ENCODE peak calls at places on chromosome 19, in seven cellular contexts. X, I, M, A, S, C and D are unnamed samples.

GRCh38 chr19:13847033-13847899 is 29.7 kb upstream of the NANOS3 start:
- DNase-seq in C (peak; percentile 92), I (peak; percentile 94), A (peak; percentile 94), X (peak; percentile 84), M (peak; percentile 82), S (peak; percentile 92), D (peak; percentile 85)

GRCh38 chr19:48900477-48901452 is 653 bp downstream of the NUCB1 start:
- DNase-seq in A (no peak), M (peak; percentile 17), C (peak; percentile 31), X (peak; percentile 29), S (no peak), I (peak; percentile 53), D (peak; percentile 48)

GRCh38 chr19:43700368-43701015 is 15.4 kb upstream of the IRGC start:
- DNase-seq in A (peak; percentile 51), C (peak; percentile 27), S (no peak), X (no peak), M (peak; percentile 79), I (peak; percentile 65), D (no peak)

GRCh38 chr19:46787331-46788100 is 878 bp downstream of the SLC1A5 start:
- DNase-seq in I (peak; percentile 70), S (peak; percentile 76), M (peak; percentile 42), C (peak; percentile 46), X (peak; percentile 54), A (peak; percentile 69), D (peak; percentile 53)

GRCh38 chr19:49758292-49758691 is 4.8 kb downstream of the TSKS start:
- DNase-seq in S (peak; percentile 47), A (no peak), I (no peak), X (no peak), M (peak; percentile 67), C (no peak), D (no peak)

GRCh38 chr19:5369962-5370367 is 29.4 kb upstream of the PTPRS start:
- DNase-seq in C (peak; percentile 73), M (no peak), I (peak; percentile 61), S (peak; percentile 36), X (peak; percentile 39), A (no peak), D (peak; percentile 62)

GRCh38 chr19:12669272-12670158 is 2.9 kb downstream of the WDR83 start:
- DNase-seq in A (peak; percentile 77), X (peak; percentile 67), I (peak; percentile 89), M (peak; percentile 83), C (peak; percentile 78), S (peak; percentile 87), D (peak; percentile 84)

GRCh38 chr19:52140077-52140710 is 456 bp upstream of the ZNF616 start:
- DNase-seq in I (no peak), M (no peak), X (peak; percentile 54), S (no peak), C (no peak), A (no peak), D (no peak)

GRCh38 chr19:52138614-52139290 is 986 bp downstream of the ZNF616 start:
- DNase-seq in C (peak; percentile 44), I (no peak), M (peak; percentile 16), X (peak; percentile 34), S (peak; percentile 25), A (peak; percentile 30), D (peak; percentile 25)

GRCh38 chr19:39469036-39469435 is 11.6 kb upstream of the TIMM50 start:
- DNase-seq in A (no peak), X (no peak), C (no peak), S (no peak), M (no peak), I (no peak), D (no peak)

GRCh38 chr19:15548648-15549047 is 40.3 kb downstream of the CYP4F22 start:
- DNase-seq in I (no peak), X (no peak), M (no peak), S (no peak), C (no peak), A (no peak), D (no peak)

GRCh38 chr19:38389101-38389925 is 816 bp downstream of the SPRED3 start:
- DNase-seq in A (no peak), S (peak; percentile 83), M (peak; percentile 74), C (no peak), X (no peak), I (no peak), D (no peak)

GRCh38 chr19:374183-374885 is 29.7 kb upstream of the MIER2 start:
- DNase-seq in X (no peak), I (no peak), A (no peak), C (no peak), S (no peak), M (no peak), D (no peak)

GRCh38 chr19:44680536-44680935 is 9.3 kb downstream of the CEACAM19 start:
- DNase-seq in M (no peak), C (no peak), X (no peak), A (no peak), I (no peak), S (no peak), D (no peak)

GRCh38 chr19:45069056-45069455 is 7.2 kb downstream of the ZNF296 start:
- DNase-seq in S (no peak), X (no peak), M (no peak), A (no peak), C (no peak), I (no peak), D (no peak)

GRCh38 chr19:50486823-50487515 is 10.3 kb upstream of the GARIN5A start:
- DNase-seq in S (peak; percentile 44), X (peak; percentile 51), A (no peak), M (no peak), I (no peak), C (peak; percentile 73), D (no peak)

GRCh38 chr19:11560404-11560988 is 1.5 kb upstream of the ELOF1 start:
- DNase-seq in I (peak; percentile 78), S (peak; percentile 74), X (peak; percentile 80), C (peak; percentile 71), A (no peak), M (peak; percentile 39), D (peak; percentile 67)

GRCh38 chr19:45187421-45188100 is 9.0 kb downstream of the BLOC1S3 start:
- DNase-seq in M (no peak), I (no peak), A (no peak), S (peak; percentile 37), X (peak; percentile 49), C (no peak), D (peak; percentile 80)

GRCh38 chr19:3682741-3683404 is 17.4 kb downstream of the PIP5K1C start:
- DNase-seq in C (no peak), X (no peak), I (no peak), A (no peak), S (no peak), M (peak; percentile 67), D (no peak)

GRCh38 chr19:51470966-51471365 is 7.4 kb upstream of the CEACAM18 start:
- DNase-seq in X (no peak), C (no peak), M (no peak), I (peak; percentile 11), A (no peak), S (no peak), D (no peak)

GRCh38 chr19:49809155-49809986 is 3.7 kb downstream of the FUZ start:
- DNase-seq in M (peak; percentile 16), A (peak; percentile 59), I (peak; percentile 82), C (peak; percentile 52), S (peak; percentile 59), X (peak; percentile 35), D (peak; percentile 65)

GRCh38 chr19:38664503-38665211 is 17.2 kb downstream of the ACTN4 start:
- DNase-seq in C (no peak), S (no peak), I (no peak), A (no peak), M (no peak), X (no peak), D (no peak)

GRCh38 chr19:38932425-38933179 is 1.9 kb downstream of the MRPS12 start:
- DNase-seq in M (peak; percentile 28), S (peak; percentile 45), C (peak; percentile 51), I (peak; percentile 63), A (no peak), X (peak; percentile 63), D (peak; percentile 51)

GRCh38 chr19:15297416-15298224 is 34.7 kb downstream of the BRD4 start:
- DNase-seq in C (no peak), M (peak; percentile 64), S (peak; percentile 54), X (peak; percentile 99), A (no peak), I (peak; percentile 58), D (no peak)

GRCh38 chr19:1271528-1272422 is 2.6 kb downstream of the CIRBP start:
- DNase-seq in X (no peak), I (no peak), M (no peak), C (no peak), S (peak; percentile 24), A (no peak), D (no peak)

GRCh38 chr19:2726160-2726855 is 5.1 kb upstream of the DIRAS1 start:
- DNase-seq in A (no peak), I (no peak), X (no peak), C (no peak), M (no peak), S (no peak), D (no peak)

GRCh38 chr19:33130433-33130832 is 1.5 kb upstream of the WDR88 start:
- DNase-seq in I (no peak), X (no peak), C (no peak), M (no peak), A (no peak), S (no peak), D (no peak)

GRCh38 chr19:737591-738093 is 13.3 kb upstream of the MISP start:
- DNase-seq in M (no peak), I (peak; percentile 67), A (peak; percentile 46), X (peak; percentile 41), C (peak; percentile 73), S (peak; percentile 29), D (peak; percentile 88)